ENCODE peak calls at places on chromosomes 3 and 15, in five cellular contexts. G is stimulated activated CD4-positive, alpha-beta T cell treated with anti-CD3 and anti-CD28 coated beads, Interleukin-1b, Interleukin-23, amount 100 ng/mL, for 24 hours; N is skeletal muscle cell; B is WTC11; M is fibroblast of lung. P is an unnamed sample.

GRCh38 chr15:45871121-45871855 is 236.5 kb downstream of the SQOR start:
- DNase-seq in G (no peak), N (no peak), B (no peak), M (no peak), P (no peak)

GRCh38 chr15:74830868-74831267 is 4.4 kb downstream of the CPLX3 start:
- DNase-seq in G (no peak), N (no peak), B (no peak), M (no peak), P (no peak)

GRCh38 chr3:57958642-57959406 is 49.4 kb upstream of the FLNB start:
- DNase-seq in G (no peak), N (no peak), B (no peak), M (no peak), P (peak; percentile 40)

GRCh38 chr15:99151156-99151555 is 46.3 kb downstream of the SYNM start:
- DNase-seq in G (no peak), N (no peak), B (no peak), M (no peak), P (no peak)

GRCh38 chr3:105868450-105868744 is 415 bp downstream of the CBLB start:
- DNase-seq in G (no peak), N (no peak), B (peak; percentile 69), M (peak; percentile 46), P (peak; percentile 26)

GRCh38 chr3:13886593-13887129 is 6.8 kb upstream of the WNT7A start:
- DNase-seq in G (no peak), N (no peak), B (no peak), M (no peak), P (no peak)

GRCh38 chr15:42363487-42363886 is 4.2 kb downstream of the CAPN3 start:
- DNase-seq in G (no peak), N (no peak), B (no peak), M (no peak), P (no peak)

GRCh38 chr3:152417181-152417580 is 148.5 kb downstream of the MBNL1 start:
- DNase-seq in G (no peak), N (no peak), B (no peak), M (no peak), P (no peak)

GRCh38 chr15:93049914-93050534 is 39.0 kb downstream of the RGMA start:
- DNase-seq in G (no peak), N (no peak), B (no peak), M (no peak), P (no peak)

GRCh38 chr3:71893120-71893519 is 108.2 kb upstream of the PROK2 start:
- DNase-seq in G (no peak), N (no peak), B (no peak), M (no peak), P (no peak)

GRCh38 chr3:149247025-149247710 is 25.5 kb upstream of the CP start:
- DNase-seq in G (no peak), N (no peak), B (no peak), M (peak; percentile 75), P (no peak)

GRCh38 chr3:50317303-50317702 is 5.2 kb downstream of the HYAL2 start:
- DNase-seq in G (no peak), N (no peak), B (no peak), M (no peak), P (no peak)

GRCh38 chr15:92247649-92248242 is 145.9 kb upstream of the ST8SIA2 start:
- DNase-seq in G (no peak), N (no peak), B (no peak), M (no peak), P (no peak)

GRCh38 chr3:127074900-127075360 is 92.0 kb downstream of the PLXNA1 start:
- DNase-seq in G (no peak), N (peak; percentile 43), B (peak; percentile 26), M (peak; percentile 81), P (peak; percentile 44)

GRCh38 chr15:101046826-101047225 is 127.7 kb downstream of the LRRK1 start:
- DNase-seq in G (no peak), N (no peak), B (no peak), M (no peak), P (no peak)

GRCh38 chr15:74889390-74889881 is 406 bp upstream of the MPI start:
- DNase-seq in G (no peak), N (no peak), B (peak; percentile 40), M (peak; percentile 39), P (no peak)

GRCh38 chr3:138625707-138626365 is 17.3 kb downstream of the FAIM start:
- DNase-seq in G (no peak), N (no peak), B (no peak), M (peak; percentile 28), P (no peak)

GRCh38 chr3:99920530-99921376 is 103.1 kb downstream of the CMSS1 start:
- DNase-seq in G (no peak), N (peak; percentile 64), B (peak; percentile 23), M (peak; percentile 72), P (no peak)

GRCh38 chr3:3086239-3086638 is 23.9 kb downstream of the IL5RA start:
- DNase-seq in G (no peak), N (no peak), B (no peak), M (no peak), P (no peak)